ENCODE peak calls at places on chromosomes 6 and 20, in seven cellular contexts. Y, Z, T, C, Q, V and L are unnamed samples.

GRCh38 chr6:38937839-38938613 is 110.6 kb upstream of the GLP1R start:
- DNase-seq in V (no peak), T (no peak), C (no peak), Z (no peak), Q (no peak), Y (no peak), L (no peak)

GRCh38 chr20:62922451-62922921 is 3.8 kb downstream of the DIDO1 start:
- DNase-seq in Z (no peak), Q (no peak), Y (no peak), C (no peak), V (no peak), T (no peak), L (no peak)

GRCh38 chr6:130843575-130844320 is 16.5 kb downstream of the SMLR1 start:
- DNase-seq in T (peak; percentile 50), C (peak; percentile 23), V (no peak), Q (peak; percentile 44), Z (peak; percentile 17), Y (peak; percentile 37), L (no peak)

GRCh38 chr6:135325624-135326424 is 144.7 kb downstream of the MYB start:
- DNase-seq in Z (no peak), C (no peak), T (no peak), V (no peak), Y (no peak), Q (peak; percentile 74), L (no peak)

GRCh38 chr6:40986871-40987270 is 52.1 kb downstream of the UNC5CL start:
- DNase-seq in C (no peak), V (no peak), Q (no peak), Z (no peak), T (no peak), Y (no peak), L (no peak)

GRCh38 chr6:4169028-4169789 is 33.8 kb upstream of the ECI2 start:
- DNase-seq in T (no peak), C (no peak), Z (peak; percentile 9), V (no peak), Y (peak; percentile 29), Q (peak; percentile 44), L (no peak)

GRCh38 chr6:138555294-138555988 is 56.1 kb upstream of the NHSL1 start:
- DNase-seq in C (peak; percentile 71), Q (peak; percentile 14), T (no peak), V (no peak), Y (peak; percentile 64), Z (no peak), L (no peak)

GRCh38 chr6:33988121-33989015 is 157.5 kb downstream of the GRM4 start:
- DNase-seq in Y (no peak), T (no peak), Z (no peak), V (no peak), C (no peak), Q (no peak), L (no peak)

GRCh38 chr6:139832493-139832892 is 458.0 kb upstream of the CITED2 start:
- DNase-seq in Z (no peak), V (no peak), Y (no peak), Q (no peak), T (no peak), C (no peak), L (no peak)

GRCh38 chr6:113644861-113645575 is 212.1 kb upstream of the MARCKS start:
- DNase-seq in Z (peak; percentile 28), Y (peak; percentile 99), V (no peak), C (no peak), Q (peak; percentile 98), T (peak; percentile 93), L (no peak)